ENCODE peak calls at places on chromosomes 13 and 19, in eight cellular contexts. N, V, U, X, J, E, G and Y are unnamed samples.

GRCh38 chr19:48991823-48992570 is 1.1 kb downstream of the GYS1 start:
- DNase-seq in V (peak), J (no peak), U (no peak), N (no peak), X (no peak), E (no peak), G (peak), Y (peak)

GRCh38 chr19:10006335-10006708 is 4.0 kb downstream of the COL5A3 start:
- DNase-seq in J (no peak), E (no peak), X (no peak), N (no peak), U (no peak), V (peak), G (no peak), Y (no peak)

GRCh38 chr19:19321143-19321577 is 531 bp downstream of the MAU2 start:
- DNase-seq in V (no peak), X (no peak), J (no peak), E (no peak), U (no peak), N (no peak), G (peak), Y (no peak)

GRCh38 chr19:1736280-1736679 is 17.0 kb upstream of the ONECUT3 start:
- DNase-seq in U (no peak), E (no peak), V (no peak), N (no peak), J (no peak), X (no peak), G (no peak), Y (no peak)

GRCh38 chr13:111462221-111462764 is 141.9 kb downstream of the TEX29 start:
- DNase-seq in E (no peak), N (no peak), U (no peak), V (no peak), X (no peak), G (no peak), J (no peak), Y (no peak)

GRCh38 chr19:21749090-21749489 is 18.3 kb downstream of the ZNF100 start:
- DNase-seq in J (no peak), X (no peak), E (no peak), U (no peak), V (no peak), G (no peak), N (no peak), Y (no peak)

GRCh38 chr19:8397746-8398721 is 7.9 kb downstream of the RAB11B start:
- DNase-seq in X (no peak), E (no peak), U (no peak), J (no peak), N (no peak), V (no peak), G (no peak), Y (no peak)

GRCh38 chr19:38993271-38993670 is 17.7 kb upstream of the FBXO17 start:
- DNase-seq in X (no peak), E (no peak), J (peak), N (no peak), V (no peak), U (no peak), G (peak), Y (peak)

GRCh38 chr19:2462635-2463421 is 6.1 kb upstream of the LMNB2 start:
- DNase-seq in E (no peak), X (no peak), U (peak), V (peak), J (peak), G (peak), N (no peak), Y (peak)

GRCh38 chr13:47934371-47934770 is 66.7 kb downstream of the SUCLA2 start:
- DNase-seq in E (no peak), J (no peak), G (no peak), U (no peak), N (no peak), X (no peak), V (no peak), Y (no peak)

GRCh38 chr13:32911506-32911905 is 104.7 kb upstream of the KL start:
- DNase-seq in V (no peak), N (peak), X (no peak), E (no peak), J (peak), G (peak), U (peak), Y (peak)

GRCh38 chr13:96816261-96816660 is 178.0 kb downstream of the OXGR1 start:
- DNase-seq in J (no peak), N (no peak), E (no peak), U (no peak), G (peak), V (peak), X (no peak), Y (no peak)

GRCh38 chr19:35495107-35496064 is 5.1 kb upstream of the KRTDAP start:
- DNase-seq in X (peak), G (peak), J (peak), V (peak), N (peak), U (peak), E (peak), Y (peak)

GRCh38 chr13:28583661-28584091 is 75.3 kb upstream of the POMP start:
- DNase-seq in X (no peak), J (no peak), N (no peak), U (peak), V (no peak), G (no peak), E (no peak), Y (no peak)

GRCh38 chr13:74761794-74762193 is 627.6 kb upstream of the KLF12 start:
- DNase-seq in N (no peak), X (no peak), G (no peak), E (no peak), V (peak), U (no peak), J (no peak), Y (no peak)

GRCh38 chr19:11481777-11482383 is 1.0 kb upstream of the ELAVL3 start:
- DNase-seq in X (peak), E (peak), J (peak), V (peak), G (no peak), U (peak), N (peak), Y (peak)

GRCh38 chr19:19297759-19298158 is 22.6 kb downstream of the SUGP1 start:
- DNase-seq in G (no peak), N (no peak), E (no peak), V (no peak), X (no peak), J (no peak), U (no peak), Y (no peak)

GRCh38 chr19:12834418-12834943 is at the start of gene RTBDN:
- DNase-seq in N (no peak), G (no peak), J (no peak), E (no peak), X (no peak), V (no peak), U (no peak), Y (peak)

GRCh38 chr19:5048091-5048726 is 79.3 kb downstream of the KDM4B start:
- DNase-seq in E (peak), G (peak), J (peak), U (peak), X (peak), V (peak), N (peak), Y (peak)

GRCh38 chr13:76406243-76406642 is 480.0 kb downstream of the KCTD12 start:
- DNase-seq in V (no peak), X (no peak), N (no peak), E (no peak), J (no peak), U (no peak), G (no peak), Y (no peak)

GRCh38 chr13:41411536-41411935 is 45.8 kb upstream of the RGCC start:
- DNase-seq in G (peak), X (peak), V (peak), U (peak), J (peak), N (peak), E (peak), Y (peak)

GRCh38 chr13:75666646-75667351 is 30.7 kb downstream of the LMO7 start:
- DNase-seq in V (no peak), J (no peak), E (no peak), U (no peak), G (peak), N (no peak), X (no peak), Y (no peak)

GRCh38 chr13:35695411-35695810 is 218.9 kb upstream of the MAB21L1 start:
- DNase-seq in V (no peak), G (no peak), U (no peak), X (no peak), E (no peak), N (no peak), J (no peak), Y (no peak)

GRCh38 chr13:18971576-18972219 is 209.9 kb downstream of the TUBA3C start:
- DNase-seq in X (no peak), U (no peak), V (no peak), N (no peak), G (no peak), E (no peak), J (no peak), Y (no peak)

GRCh38 chr19:5567971-5568407 is 236 bp upstream of the TINCR start:
- DNase-seq in U (no peak), N (no peak), G (no peak), V (no peak), J (no peak), X (no peak), E (no peak), Y (peak)

GRCh38 chr19:10289167-10289835 is 451 bp upstream of the ICAM5 start:
- DNase-seq in V (no peak), U (no peak), N (peak), J (no peak), G (peak), X (peak), E (peak), Y (peak)

GRCh38 chr13:113411216-113412023 is 41.9 kb downstream of the ADPRHL1 start:
- DNase-seq in X (no peak), V (peak), N (no peak), J (no peak), E (no peak), G (peak), U (no peak), Y (no peak)

GRCh38 chr13:113548778-113549621 is 35.6 kb upstream of the TFDP1 start:
- DNase-seq in V (no peak), N (no peak), J (no peak), G (no peak), U (no peak), E (no peak), X (no peak), Y (no peak)

GRCh38 chr19:46670874-46671273 is 9.9 kb upstream of the DACT3 start:
- DNase-seq in N (no peak), J (no peak), V (no peak), E (no peak), X (no peak), G (no peak), U (no peak), Y (no peak)

GRCh38 chr19:10724573-10725071 is 6.7 kb downstream of the DNM2 start:
- DNase-seq in U (no peak), E (no peak), V (no peak), X (no peak), N (no peak), J (no peak), G (no peak), Y (no peak)

GRCh38 chr13:44412341-44412935 is 38.8 kb downstream of the SERP2 start:
- DNase-seq in V (no peak), E (no peak), G (no peak), X (no peak), J (no peak), N (no peak), U (no peak), Y (no peak)

GRCh38 chr19:4738734-4739133 is 15.1 kb upstream of the DPP9 start:
- DNase-seq in N (no peak), J (no peak), G (peak), E (no peak), U (no peak), X (no peak), V (no peak), Y (no peak)

GRCh38 chr13:110369400-110369799 is 62.3 kb downstream of the COL4A2 start:
- DNase-seq in V (no peak), E (no peak), J (no peak), X (no peak), G (no peak), N (no peak), U (no peak), Y (peak)

GRCh38 chr13:30142502-30143211 is 164.7 kb downstream of the KATNAL1 start:
- DNase-seq in J (peak), V (peak), U (no peak), N (peak), G (peak), E (no peak), X (no peak), Y (peak)

GRCh38 chr13:84121456-84121855 is 239.2 kb upstream of the SLITRK1 start:
- DNase-seq in V (no peak), X (no peak), U (no peak), G (no peak), J (no peak), E (no peak), N (no peak), Y (no peak)

GRCh38 chr19:47481460-47482052 is 2.5 kb downstream of the KPTN start:
- DNase-seq in N (no peak), E (no peak), J (no peak), U (no peak), V (no peak), G (no peak), X (no peak), Y (no peak)